ENCODE peak calls at places on chromosomes 13 and 19, in eight cellular contexts. I, P, L, Y, U, N, B and T are unnamed samples.

GRCh38 chr19:48367855-48368254 is 3.7 kb downstream of the SYNGR4 start:
- DNase-seq in I (no peak), P (no peak), L (no peak), Y (no peak), U (no peak), N (no peak), B (no peak), T (no peak)

GRCh38 chr19:392375-392970 is 16.5 kb downstream of the C2CD4C start:
- DNase-seq in I (no peak), P (no peak), L (no peak), Y (no peak), U (no peak), N (no peak), B (no peak), T (no peak)

GRCh38 chr13:88097541-88097940 is 426.4 kb downstream of the SLITRK5 start:
- DNase-seq in I (no peak), P (no peak), L (no peak), Y (no peak), U (no peak), N (no peak), B (no peak), T (no peak)

GRCh38 chr19:18292810-18293641 is 11.6 kb upstream of the JUND start:
- DNase-seq in I (no peak), P (peak; percentile 64), L (peak; percentile 8), Y (peak; percentile 68), U (peak; percentile 11), N (peak; percentile 83), B (peak; percentile 60), T (peak; percentile 88)

GRCh38 chr13:28819748-28820098 is 416 bp upstream of the MTUS2 start:
- DNase-seq in I (no peak), P (peak; percentile 68), L (peak; percentile 23), Y (no peak), U (no peak), N (peak; percentile 4), B (peak; percentile 79), T (peak; percentile 82)

GRCh38 chr19:34308381-34309367 is 54.3 kb downstream of the GARRE1 start:
- DNase-seq in I (no peak), P (no peak), L (no peak), Y (no peak), U (no peak), N (no peak), B (no peak), T (no peak)

GRCh38 chr13:40254394-40254793 is 412.0 kb downstream of the FOXO1 start:
- DNase-seq in I (no peak), P (no peak), L (no peak), Y (no peak), U (no peak), N (no peak), B (no peak), T (no peak)

GRCh38 chr13:25732146-25732865 is 319.5 kb downstream of the SHISA2 start:
- DNase-seq in I (no peak), P (no peak), L (no peak), Y (no peak), U (no peak), N (peak; percentile 55), B (no peak), T (no peak)

GRCh38 chr19:45428385-45429231 is 4.9 kb upstream of the ERCC1 start:
- DNase-seq in I (no peak), P (peak; percentile 40), L (peak; percentile 30), Y (no peak), U (no peak), N (no peak), B (peak; percentile 80), T (no peak)

GRCh38 chr19:887072-887471 is 5.9 kb downstream of the MED16 start:
- DNase-seq in I (peak; percentile 36), P (no peak), L (no peak), Y (no peak), U (no peak), N (no peak), B (no peak), T (no peak)

GRCh38 chr13:22903925-22904324 is 276.9 kb upstream of the SGCG start:
- DNase-seq in I (no peak), P (no peak), L (no peak), Y (no peak), U (no peak), N (no peak), B (no peak), T (no peak)

GRCh38 chr13:112849500-112849899 is 119.5 kb upstream of the MCF2L start:
- DNase-seq in I (no peak), P (no peak), L (peak; percentile 43), Y (no peak), U (no peak), N (no peak), B (no peak), T (no peak)

GRCh38 chr19:29467824-29468401 is 57.9 kb upstream of the VSTM2B start:
- DNase-seq in I (no peak), P (no peak), L (peak; percentile 54), Y (no peak), U (peak; percentile 15), N (peak; percentile 43), B (no peak), T (no peak)

GRCh38 chr19:57786906-57787305 is 17.4 kb downstream of the ZNF586 start:
- DNase-seq in I (no peak), P (no peak), L (no peak), Y (no peak), U (no peak), N (no peak), B (no peak), T (no peak)

GRCh38 chr13:107457686-107458085 is 757.6 kb downstream of the LIG4 start:
- DNase-seq in I (no peak), P (no peak), L (no peak), Y (no peak), U (no peak), N (no peak), B (no peak), T (no peak)

DNA sequence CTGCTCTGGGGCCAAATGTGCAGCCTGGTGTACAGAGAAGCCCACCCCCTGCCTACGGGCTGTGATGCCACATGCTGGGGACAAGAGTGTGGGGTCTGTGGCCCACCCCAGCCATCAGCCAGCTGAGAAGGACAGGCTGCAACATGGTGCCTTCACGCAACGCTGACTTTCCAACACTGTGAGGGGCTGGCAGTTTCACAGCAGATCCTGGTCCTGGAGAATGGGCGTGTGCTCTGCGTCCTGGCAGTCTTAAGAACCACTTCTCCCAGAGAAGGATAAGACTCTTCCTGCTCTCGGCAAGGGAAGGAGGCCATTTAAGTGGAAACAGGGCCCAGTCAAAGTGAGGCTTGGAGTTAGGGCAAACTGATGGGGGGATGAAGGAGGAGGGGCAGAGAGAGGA is 4.6 kb downstream of the LRRC4B start:
- DNase-seq in I (no peak), P (no peak), L (no peak), Y (no peak), U (no peak), N (no peak), B (no peak), T (no peak)
- TF ChIP-seq CTCF in I (no peak), P (no peak), L (no peak), Y (no peak), U (no peak), N (no peak), B (no peak), T (no peak)

GRCh38 chr13:33487575-33488243 is 202.2 kb upstream of the STARD13 start:
- DNase-seq in I (no peak), P (no peak), L (peak; percentile 54), Y (no peak), U (no peak), N (peak; percentile 80), B (no peak), T (no peak)
- TF ChIP-seq CTCF in I (peak; percentile 59), P (no peak), L (peak; percentile 62), Y (peak; percentile 43), U (no peak), N (peak; percentile 74), B (no peak), T (no peak)

GRCh38 chr13:45120967-45121366 is 657 bp downstream of the GTF2F2 start:
- DNase-seq in I (no peak), P (no peak), L (no peak), Y (no peak), U (peak; percentile 3), N (no peak), B (no peak), T (no peak)

GRCh38 chr13:45119990-45120864 is at the start of gene GTF2F2:
- DNase-seq in I (peak; percentile 82), P (peak; percentile 83), L (peak; percentile 84), Y (peak; percentile 78), U (peak; percentile 89), N (peak; percentile 92), B (peak; percentile 82), T (peak; percentile 92)

GRCh38 chr13:45122941-45123340 is 2.6 kb downstream of the GTF2F2 start:
- DNase-seq in I (no peak), P (no peak), L (no peak), Y (no peak), U (no peak), N (no peak), B (no peak), T (no peak)

GRCh38 chr13:45119469-45119989 is 781 bp upstream of the GTF2F2 start:
- DNase-seq in I (peak; percentile 33), P (no peak), L (no peak), Y (peak; percentile 67), U (no peak), N (peak; percentile 67), B (peak; percentile 49), T (no peak)

DNA sequence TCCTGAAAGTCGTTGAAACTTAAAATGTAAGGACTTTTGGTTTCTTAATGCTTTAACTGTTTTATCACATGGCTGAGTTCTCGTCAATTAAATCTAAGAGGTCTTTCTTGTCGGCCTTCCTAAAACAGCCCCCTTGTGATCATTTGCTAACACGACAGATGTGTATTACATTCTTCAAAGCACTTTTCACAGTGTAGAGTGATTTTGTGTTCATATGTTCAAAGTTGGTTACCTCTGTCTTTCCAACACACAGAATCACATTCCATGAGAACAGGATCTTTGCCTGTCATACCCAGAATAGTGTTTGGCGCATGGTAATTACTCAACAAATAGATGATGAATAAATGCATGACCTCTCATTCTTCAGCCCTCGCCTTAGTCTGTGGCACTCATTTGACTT is 1.1 kb downstream of the GTF2F2 start:
- DNase-seq in I (no peak), P (no peak), L (peak; percentile 30), Y (no peak), U (peak; percentile 20), N (peak; percentile 42), B (no peak), T (no peak)
- TF ChIP-seq CTCF in I (peak; percentile 44), P (peak; percentile 51), L (peak; percentile 42), Y (no peak), U (no peak), N (peak; percentile 20), B (peak; percentile 25), T (peak; percentile 57)

GRCh38 chr13:47798194-47798593 is 202.9 kb downstream of the SUCLA2 start:
- DNase-seq in I (no peak), P (no peak), L (no peak), Y (no peak), U (no peak), N (no peak), B (no peak), T (no peak)

GRCh38 chr13:47798906-47799305 is 202.2 kb downstream of the SUCLA2 start:
- DNase-seq in I (no peak), P (no peak), L (peak; percentile 22), Y (no peak), U (peak; percentile 25), N (peak; percentile 27), B (no peak), T (no peak)

GRCh38 chr13:47796816-47797215 is 204.3 kb downstream of the SUCLA2 start:
- DNase-seq in I (no peak), P (no peak), L (no peak), Y (no peak), U (no peak), N (no peak), B (no peak), T (no peak)

GRCh38 chr13:47790755-47791154 is 210.3 kb downstream of the SUCLA2 start:
- DNase-seq in I (no peak), P (no peak), L (no peak), Y (no peak), U (no peak), N (no peak), B (no peak), T (no peak)

GRCh38 chr13:47794963-47795362 is 206.1 kb downstream of the SUCLA2 start:
- DNase-seq in I (no peak), P (no peak), L (peak; percentile 29), Y (no peak), U (peak; percentile 27), N (peak; percentile 11), B (no peak), T (no peak)
- TF ChIP-seq CTCF in I (peak; percentile 56), P (peak; percentile 52), L (peak; percentile 61), Y (peak; percentile 4), U (peak; percentile 25), N (peak; percentile 63), B (peak; percentile 40), T (peak; percentile 67)